ENCODE peak calls at places on chromosomes 12 and 14, in six cellular contexts. One of them, this sample, is unnamed.

GRCh38 chr12:110107369-110108281 is 16.5 kb upstream of the IFT81 start:
- DNase-seq in suprapubic skin: no peak
- DNase-seq in transverse colon: peak
- DNase-seq in GM12878: no peak
- DNase-seq in GM23338: no peak
- DNase-seq in stomach: no peak
- DNase-seq in this sample: no peak

GRCh38 chr12:117966511-117966910 is 2.3 kb downstream of the KSR2 start:
- DNase-seq in suprapubic skin: no peak
- DNase-seq in transverse colon: no peak
- DNase-seq in GM12878: no peak
- DNase-seq in GM23338: no peak
- DNase-seq in stomach: no peak
- DNase-seq in this sample: no peak

GRCh38 chr12:57489157-57489641 is 1.3 kb downstream of the MARS1 start:
- DNase-seq in suprapubic skin: no peak
- DNase-seq in transverse colon: no peak
- DNase-seq in GM12878: no peak
- DNase-seq in GM23338: no peak
- DNase-seq in stomach: no peak
- DNase-seq in this sample: peak

GRCh38 chr12:111339306-111339938 is 29.5 kb downstream of the PHETA1 start:
- DNase-seq in suprapubic skin: no peak
- DNase-seq in transverse colon: no peak
- DNase-seq in GM12878: no peak
- DNase-seq in GM23338: no peak
- DNase-seq in stomach: no peak
- DNase-seq in this sample: no peak

GRCh38 chr12:47820631-47821345 is 1.1 kb upstream of the HDAC7 start:
- DNase-seq in suprapubic skin: peak
- DNase-seq in transverse colon: peak
- DNase-seq in GM12878: no peak
- DNase-seq in GM23338: peak
- DNase-seq in stomach: peak
- DNase-seq in this sample: no peak

GRCh38 chr12:11150832-11151231 is 16.4 kb upstream of the TAS2R30 start:
- DNase-seq in suprapubic skin: no peak
- DNase-seq in transverse colon: no peak
- DNase-seq in GM12878: no peak
- DNase-seq in GM23338: no peak
- DNase-seq in stomach: no peak
- DNase-seq in this sample: no peak

GRCh38 chr14:61342486-61342885 is 21.1 kb downstream of the PRKCH start:
- DNase-seq in suprapubic skin: no peak
- DNase-seq in transverse colon: peak
- DNase-seq in GM12878: peak
- DNase-seq in GM23338: no peak
- DNase-seq in stomach: no peak
- DNase-seq in this sample: peak

GRCh38 chr14:61121293-61121897 is 140.3 kb downstream of the SLC38A6 start:
- DNase-seq in suprapubic skin: no peak
- DNase-seq in transverse colon: no peak
- DNase-seq in GM12878: no peak
- DNase-seq in GM23338: no peak
- DNase-seq in stomach: no peak
- DNase-seq in this sample: no peak

GRCh38 chr14:39977198-39977597 is 545.0 kb upstream of the FBXO33 start:
- DNase-seq in suprapubic skin: no peak
- DNase-seq in transverse colon: no peak
- DNase-seq in GM12878: no peak
- DNase-seq in GM23338: no peak
- DNase-seq in stomach: no peak
- DNase-seq in this sample: no peak

GRCh38 chr12:22978962-22979361 is 354.0 kb downstream of the ETNK1 start:
- DNase-seq in suprapubic skin: no peak
- DNase-seq in transverse colon: no peak
- DNase-seq in GM12878: no peak
- DNase-seq in GM23338: no peak
- DNase-seq in stomach: no peak
- DNase-seq in this sample: no peak

GRCh38 chr14:101349108-101349507 is 212.2 kb upstream of the DIO3 start:
- DNase-seq in suprapubic skin: peak
- DNase-seq in transverse colon: no peak
- DNase-seq in GM12878: no peak
- DNase-seq in GM23338: no peak
- DNase-seq in stomach: peak
- DNase-seq in this sample: peak

GRCh38 chr14:68554231-68554630 is 238.6 kb downstream of the ZFP36L1 start:
- DNase-seq in suprapubic skin: no peak
- DNase-seq in transverse colon: no peak
- DNase-seq in GM12878: no peak
- DNase-seq in GM23338: peak
- DNase-seq in stomach: no peak
- DNase-seq in this sample: no peak
- H3K27ac ChIP-seq in suprapubic skin: peak
- H3K27ac ChIP-seq in transverse colon: peak
- H3K27ac ChIP-seq in GM12878: no peak
- H3K27ac ChIP-seq in GM23338: no peak
- H3K27ac ChIP-seq in stomach: peak
- H3K27ac ChIP-seq in this sample: no peak

DNA sequence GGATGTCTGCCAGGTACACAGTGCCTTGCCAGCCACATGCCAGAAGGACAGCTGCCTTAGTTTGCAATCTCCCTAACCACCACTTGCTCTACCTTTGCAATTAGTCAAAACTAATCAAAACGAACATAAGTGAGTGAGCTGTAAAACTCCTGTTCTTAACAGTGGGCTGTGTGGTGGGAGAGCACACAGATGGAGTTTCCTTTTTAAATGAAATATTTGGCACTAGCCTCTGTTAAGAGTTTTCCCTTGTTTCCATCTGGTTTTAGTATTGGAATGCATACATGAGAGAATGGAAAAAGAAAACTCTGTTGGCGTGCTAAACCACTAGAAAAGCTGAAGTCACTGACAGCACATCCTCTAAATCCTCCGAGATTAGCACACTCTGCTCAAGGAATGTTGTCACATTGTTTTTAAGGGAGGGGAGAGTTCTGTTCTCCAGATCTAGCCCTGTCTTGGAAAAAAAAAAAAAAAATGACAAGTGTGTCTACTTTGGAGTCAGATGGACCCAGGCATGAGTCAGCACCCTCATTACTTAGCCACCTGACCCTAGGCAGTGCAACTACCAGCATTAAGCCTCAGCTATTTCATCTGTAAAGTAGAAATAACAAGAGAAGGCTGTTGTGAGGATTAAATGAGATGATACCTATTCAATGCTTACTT is 83.9 kb downstream of the STXBP6 start:
- DNase-seq in suprapubic skin: peak
- DNase-seq in transverse colon: peak
- DNase-seq in GM12878: no peak
- DNase-seq in GM23338: no peak
- DNase-seq in stomach: peak
- DNase-seq in this sample: no peak
- TF ChIP-seq POLR2AphosphoS5 in suprapubic skin: no peak
- TF ChIP-seq POLR2AphosphoS5 in transverse colon: no peak
- TF ChIP-seq POLR2AphosphoS5 in GM12878: no peak
- TF ChIP-seq POLR2AphosphoS5 in GM23338: no peak
- TF ChIP-seq POLR2AphosphoS5 in stomach: peak
- TF ChIP-seq POLR2AphosphoS5 in this sample: no peak

GRCh38 chr12:91250273-91250672 is 67.7 kb upstream of the DCN start:
- DNase-seq in suprapubic skin: no peak
- DNase-seq in transverse colon: no peak
- DNase-seq in GM12878: no peak
- DNase-seq in GM23338: no peak
- DNase-seq in stomach: no peak
- DNase-seq in this sample: no peak

GRCh38 chr12:91249059-91250055 is 66.7 kb upstream of the DCN start:
- DNase-seq in suprapubic skin: no peak
- DNase-seq in transverse colon: no peak
- DNase-seq in GM12878: no peak
- DNase-seq in GM23338: no peak
- DNase-seq in stomach: no peak
- DNase-seq in this sample: no peak
- H3K27ac ChIP-seq in suprapubic skin: peak
- H3K27ac ChIP-seq in transverse colon: peak
- H3K27ac ChIP-seq in GM12878: no peak
- H3K27ac ChIP-seq in GM23338: no peak
- H3K27ac ChIP-seq in stomach: no peak
- H3K27ac ChIP-seq in this sample: no peak

DNA sequence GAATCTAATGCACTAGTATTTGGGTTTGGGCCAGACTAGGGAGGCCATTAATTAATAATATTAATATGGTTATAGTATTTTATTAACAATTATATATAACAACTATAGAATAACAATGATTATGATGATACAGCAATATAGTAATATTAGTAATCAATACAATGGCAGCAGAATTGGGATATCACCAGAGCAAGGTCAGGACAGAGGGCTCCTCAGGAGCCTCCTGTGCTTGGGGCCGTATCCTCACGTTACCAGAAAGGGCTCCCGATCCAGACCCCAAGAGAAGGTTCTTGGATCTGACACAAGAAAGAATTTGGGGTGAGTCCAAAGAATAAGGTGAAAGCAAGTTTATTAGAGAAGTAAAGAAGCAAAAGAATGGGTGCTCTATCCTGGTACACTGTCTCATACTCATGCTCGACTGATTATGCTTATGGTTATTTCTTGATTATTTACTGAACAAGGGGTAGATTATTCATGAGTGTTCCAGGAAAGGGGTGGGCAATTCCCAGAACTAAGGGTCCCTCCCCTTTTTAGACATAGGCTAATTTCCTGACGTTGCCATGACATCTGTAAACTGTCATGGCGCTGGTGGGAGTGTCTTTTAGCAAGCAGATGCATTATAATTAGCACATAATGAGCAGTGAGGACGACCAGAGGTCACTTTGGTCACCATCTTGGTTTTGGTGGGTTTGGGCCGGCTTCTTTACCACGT is 61.6 kb downstream of the RIN3 start:
- DNase-seq in suprapubic skin: no peak
- DNase-seq in transverse colon: no peak
- DNase-seq in GM12878: no peak
- DNase-seq in GM23338: no peak
- DNase-seq in stomach: no peak
- DNase-seq in this sample: peak
- TF ChIP-seq POLR2AphosphoS5 in suprapubic skin: no peak
- TF ChIP-seq POLR2AphosphoS5 in transverse colon: no peak
- TF ChIP-seq POLR2AphosphoS5 in GM12878: no peak
- TF ChIP-seq POLR2AphosphoS5 in GM23338: no peak
- TF ChIP-seq POLR2AphosphoS5 in stomach: no peak
- TF ChIP-seq POLR2AphosphoS5 in this sample: no peak